ENCODE peak calls at places on chromosomes 6 and 20, in four cellular contexts. H is activated naive CD4-positive, alpha-beta T cell; T is T-helper 2 cell treated with Interferon-gamma antibody and Interleukin-4, amounts not matched to agents 5 μg/mL and 100 μg/mL, for 36 hours; A is T-helper 1 cell. E is an unnamed sample.

GRCh38 chr6:16355238-16355637 is 116.9 kb downstream of the GMPR start:
- DNase-seq in H (no peak), T (no peak), A (no peak), E (no peak)

GRCh38 chr6:132960720-132961119 is 146.4 kb downstream of the RPS12 start:
- DNase-seq in T (no peak), H (no peak), A (no peak), E (no peak)

GRCh38 chr6:130409394-130410095 is 43.7 kb downstream of the TMEM200A start:
- DNase-seq in H (no peak), T (no peak), A (no peak), E (no peak)

GRCh38 chr6:30363459-30363858 is 18.5 kb downstream of the RPP21 start:
- DNase-seq in A (no peak), H (no peak), T (no peak), E (no peak)

GRCh38 chr6:159807150-159807859 is 7.2 kb downstream of the PNLDC1 start:
- DNase-seq in T (no peak), A (no peak), H (no peak), E (no peak)

GRCh38 chr6:140192018-140192417 is 817.6 kb upstream of the CITED2 start:
- DNase-seq in H (no peak), A (no peak), T (no peak), E (no peak)

GRCh38 chr6:45896783-45897441 is 118.7 kb downstream of the CLIC5 start:
- DNase-seq in T (no peak), A (no peak), H (no peak), E (peak)

GRCh38 chr20:4957939-4958362 is 43.4 kb downstream of the SLC23A2 start:
- DNase-seq in T (no peak), H (no peak), A (no peak), E (peak)

GRCh38 chr6:106334646-106335448 is 9.3 kb upstream of the ATG5 start:
- DNase-seq in T (no peak), H (no peak), A (peak), E (peak)

GRCh38 chr6:75334266-75335040 is 49.9 kb upstream of the TMEM30A start:
- DNase-seq in A (no peak), T (no peak), H (no peak), E (no peak)

GRCh38 chr6:139514819-139515218 is 140.4 kb upstream of the CITED2 start:
- DNase-seq in T (no peak), H (no peak), A (no peak), E (no peak)

GRCh38 chr6:36913082-36913481 is 27.3 kb downstream of the C6orf89 start:
- DNase-seq in A (no peak), T (peak), H (no peak), E (no peak)

GRCh38 chr6:143806282-143807102 is 36.6 kb upstream of the LTV1 start:
- DNase-seq in A (no peak), H (no peak), T (peak), E (peak)

GRCh38 chr6:7904654-7905319 is 5.8 kb downstream of the TXNDC5 start:
- DNase-seq in T (no peak), H (no peak), A (no peak), E (no peak)

GRCh38 chr20:17617212-17617867 is 47.5 kb downstream of the DSTN start:
- DNase-seq in T (no peak), H (peak), A (no peak), E (peak)

GRCh38 chr6:32213649-32214048 is 10.2 kb downstream of the NOTCH4 start:
- DNase-seq in A (no peak), H (no peak), T (no peak), E (no peak)

GRCh38 chr20:49324306-49324705 is 46.4 kb upstream of the ZNFX1 start:
- DNase-seq in A (no peak), H (no peak), T (no peak), E (no peak)

GRCh38 chr6:90493332-90493731 is 93.5 kb downstream of the MAP3K7 start:
- DNase-seq in A (no peak), H (no peak), T (no peak), E (no peak)

GRCh38 chr20:2402271-2402980 is 21.7 kb downstream of the TGM6 start:
- DNase-seq in T (no peak), A (no peak), H (no peak), E (no peak)

GRCh38 chr20:63532449-63532971 is 4.7 kb downstream of the PTK6 start:
- DNase-seq in T (no peak), H (no peak), A (no peak), E (no peak)

GRCh38 chr6:1662532-1662931 is 52.8 kb downstream of the FOXC1 start:
- DNase-seq in T (no peak), H (no peak), A (no peak), E (no peak)

GRCh38 chr20:62576815-62577214 is 65.5 kb upstream of the SLCO4A1 start:
- DNase-seq in T (no peak), H (no peak), A (no peak), E (no peak)

GRCh38 chr6:24385536-24386269 is 17.0 kb upstream of the MRS2 start:
- DNase-seq in H (no peak), T (no peak), A (no peak), E (no peak)

GRCh38 chr20:17967595-17968365 is 814 bp downstream of the SNX5 start:
- DNase-seq in A (no peak), H (peak), T (peak), E (peak)

GRCh38 chr20:49956689-49957443 is 20.7 kb downstream of the RNF114 start:
- DNase-seq in T (no peak), H (no peak), A (no peak), E (no peak)

GRCh38 chr6:33851959-33852358 is 48.2 kb upstream of the MLN start:
- DNase-seq in A (no peak), T (no peak), H (no peak), E (no peak)

GRCh38 chr20:3808141-3808479 is 12.0 kb downstream of the CDC25B start:
- DNase-seq in H (no peak), A (no peak), T (no peak), E (peak)

GRCh38 chr6:166760288-166760687 is 133.2 kb upstream of the RPS6KA2 start:
- DNase-seq in T (peak), A (peak), H (peak), E (no peak)

GRCh38 chr6:42200035-42200434 is 5.3 kb upstream of the GUCA1B start:
- DNase-seq in A (no peak), T (no peak), H (no peak), E (peak)

GRCh38 chr20:53940883-53941546 is 129.4 kb downstream of the BCAS1 start:
- DNase-seq in T (no peak), A (no peak), H (no peak), E (peak)

GRCh38 chr20:53905019-53905847 is 165.2 kb downstream of the BCAS1 start:
- DNase-seq in A (no peak), H (no peak), T (no peak), E (no peak)

GRCh38 chr6:86107985-86108384 is 465.3 kb upstream of the SYNCRIP start:
- DNase-seq in A (no peak), H (no peak), T (no peak), E (no peak)

GRCh38 chr6:138724015-138724414 is 49.6 kb upstream of the CCDC28A start:
- DNase-seq in A (no peak), H (no peak), T (no peak), E (peak)

GRCh38 chr20:59647271-59647670 is 42.9 kb downstream of the PHACTR3 start:
- DNase-seq in T (no peak), H (no peak), A (no peak), E (no peak)

GRCh38 chr20:41138527-41139226 is 1.3 kb downstream of the PLCG1 start:
- DNase-seq in H (no peak), T (peak), A (peak), E (no peak)

GRCh38 chr6:166587631-166588413 is 1.3 kb upstream of the RAMACL start:
- DNase-seq in T (no peak), H (no peak), A (no peak), E (no peak)

GRCh38 chr6:161584051-161584450 is 310.2 kb upstream of the AGPAT4 start:
- DNase-seq in H (no peak), T (no peak), A (no peak), E (peak)